ENCODE peak calls at places on chromosome 13, in seven cellular contexts. One of them, this sample, is unnamed.

GRCh38 chr13:32267836-32268439 is 47.2 kb downstream of the ZAR1L start:
- DNase-seq in midbrain: no peak
- DNase-seq in activated effector memory CD4-positive, alpha-beta T cell treated with Interleukin-2 at 50 U/mL for 16 hours: peak; percentile 18
- DNase-seq in renal cortical epithelial cell: no peak
- DNase-seq in heart right ventricle: no peak
- DNase-seq in activated gamma-delta T cell treated with Interleukin-2 at 50 U/mL for 16 hours: peak; percentile 40
- DNase-seq in body of pancreas: peak; percentile 33
- DNase-seq in this sample: no peak

GRCh38 chr13:83312194-83312593 is 570.1 kb downstream of the SLITRK1 start:
- DNase-seq in activated effector memory CD4-positive, alpha-beta T cell treated with Interleukin-2 at 50 U/mL for 16 hours: no peak
- DNase-seq in activated gamma-delta T cell treated with Interleukin-2 at 50 U/mL for 16 hours: no peak
- DNase-seq in midbrain: no peak
- DNase-seq in renal cortical epithelial cell: no peak
- DNase-seq in body of pancreas: no peak
- DNase-seq in heart right ventricle: no peak
- DNase-seq in this sample: no peak

GRCh38 chr13:58165617-58166016 is 534.1 kb downstream of the PCDH17 start:
- DNase-seq in midbrain: no peak
- DNase-seq in activated effector memory CD4-positive, alpha-beta T cell treated with Interleukin-2 at 50 U/mL for 16 hours: no peak
- DNase-seq in body of pancreas: no peak
- DNase-seq in activated gamma-delta T cell treated with Interleukin-2 at 50 U/mL for 16 hours: no peak
- DNase-seq in heart right ventricle: no peak
- DNase-seq in renal cortical epithelial cell: no peak
- DNase-seq in this sample: no peak

GRCh38 chr13:51995677-51996551 is 15.3 kb downstream of the ATP7B start:
- DNase-seq in heart right ventricle: peak; percentile 23
- DNase-seq in renal cortical epithelial cell: no peak
- DNase-seq in midbrain: peak; percentile 29
- DNase-seq in activated effector memory CD4-positive, alpha-beta T cell treated with Interleukin-2 at 50 U/mL for 16 hours: no peak
- DNase-seq in body of pancreas: peak; percentile 85
- DNase-seq in activated gamma-delta T cell treated with Interleukin-2 at 50 U/mL for 16 hours: no peak
- DNase-seq in this sample: no peak

GRCh38 chr13:79867248-79867647 is 386.3 kb downstream of the NDFIP2 start:
- DNase-seq in activated effector memory CD4-positive, alpha-beta T cell treated with Interleukin-2 at 50 U/mL for 16 hours: no peak
- DNase-seq in body of pancreas: no peak
- DNase-seq in heart right ventricle: no peak
- DNase-seq in midbrain: no peak
- DNase-seq in activated gamma-delta T cell treated with Interleukin-2 at 50 U/mL for 16 hours: no peak
- DNase-seq in renal cortical epithelial cell: no peak
- DNase-seq in this sample: no peak

GRCh38 chr13:73842621-73843020 is 291.6 kb downstream of the KLF12 start:
- DNase-seq in body of pancreas: no peak
- DNase-seq in heart right ventricle: no peak
- DNase-seq in activated effector memory CD4-positive, alpha-beta T cell treated with Interleukin-2 at 50 U/mL for 16 hours: no peak
- DNase-seq in renal cortical epithelial cell: no peak
- DNase-seq in midbrain: no peak
- DNase-seq in activated gamma-delta T cell treated with Interleukin-2 at 50 U/mL for 16 hours: no peak
- DNase-seq in this sample: no peak

GRCh38 chr13:44155422-44156293 is 218.0 kb upstream of the SERP2 start:
- DNase-seq in midbrain: peak; percentile 62
- DNase-seq in renal cortical epithelial cell: peak; percentile 26
- DNase-seq in activated gamma-delta T cell treated with Interleukin-2 at 50 U/mL for 16 hours: no peak
- DNase-seq in body of pancreas: peak; percentile 74
- DNase-seq in heart right ventricle: peak; percentile 62
- DNase-seq in activated effector memory CD4-positive, alpha-beta T cell treated with Interleukin-2 at 50 U/mL for 16 hours: no peak
- DNase-seq in this sample: no peak

GRCh38 chr13:100398360-100398759 is 190.2 kb downstream of the GGACT start:
- DNase-seq in heart right ventricle: no peak
- DNase-seq in body of pancreas: no peak
- DNase-seq in activated gamma-delta T cell treated with Interleukin-2 at 50 U/mL for 16 hours: no peak
- DNase-seq in midbrain: no peak
- DNase-seq in renal cortical epithelial cell: no peak
- DNase-seq in activated effector memory CD4-positive, alpha-beta T cell treated with Interleukin-2 at 50 U/mL for 16 hours: no peak
- DNase-seq in this sample: no peak

GRCh38 chr13:23654111-23655110 is 84.2 kb downstream of the TNFRSF19 start:
- DNase-seq in renal cortical epithelial cell: peak; percentile 27
- DNase-seq in body of pancreas: no peak
- DNase-seq in activated effector memory CD4-positive, alpha-beta T cell treated with Interleukin-2 at 50 U/mL for 16 hours: no peak
- DNase-seq in midbrain: no peak
- DNase-seq in activated gamma-delta T cell treated with Interleukin-2 at 50 U/mL for 16 hours: no peak
- DNase-seq in heart right ventricle: peak; percentile 64
- DNase-seq in this sample: peak; percentile 38

GRCh38 chr13:88628882-88629281 is 957.7 kb downstream of the SLITRK5 start:
- DNase-seq in midbrain: no peak
- DNase-seq in heart right ventricle: no peak
- DNase-seq in body of pancreas: no peak
- DNase-seq in activated gamma-delta T cell treated with Interleukin-2 at 50 U/mL for 16 hours: no peak
- DNase-seq in renal cortical epithelial cell: no peak
- DNase-seq in activated effector memory CD4-positive, alpha-beta T cell treated with Interleukin-2 at 50 U/mL for 16 hours: no peak
- DNase-seq in this sample: no peak

GRCh38 chr13:102405499-102406079 is 3.7 kb upstream of the FGF14 start:
- DNase-seq in activated gamma-delta T cell treated with Interleukin-2 at 50 U/mL for 16 hours: no peak
- DNase-seq in activated effector memory CD4-positive, alpha-beta T cell treated with Interleukin-2 at 50 U/mL for 16 hours: no peak
- DNase-seq in renal cortical epithelial cell: peak; percentile 49
- DNase-seq in body of pancreas: no peak
- DNase-seq in heart right ventricle: no peak
- DNase-seq in midbrain: no peak
- DNase-seq in this sample: no peak

GRCh38 chr13:31234729-31235128 is 35.0 kb downstream of the B3GLCT start:
- DNase-seq in renal cortical epithelial cell: no peak
- DNase-seq in midbrain: no peak
- DNase-seq in activated effector memory CD4-positive, alpha-beta T cell treated with Interleukin-2 at 50 U/mL for 16 hours: no peak
- DNase-seq in body of pancreas: no peak
- DNase-seq in heart right ventricle: no peak
- DNase-seq in activated gamma-delta T cell treated with Interleukin-2 at 50 U/mL for 16 hours: no peak
- DNase-seq in this sample: no peak

GRCh38 chr13:72204291-72204690 is 337.3 kb upstream of the DACH1 start:
- DNase-seq in activated gamma-delta T cell treated with Interleukin-2 at 50 U/mL for 16 hours: no peak
- DNase-seq in heart right ventricle: no peak
- DNase-seq in renal cortical epithelial cell: peak; percentile 66
- DNase-seq in activated effector memory CD4-positive, alpha-beta T cell treated with Interleukin-2 at 50 U/mL for 16 hours: no peak
- DNase-seq in midbrain: no peak
- DNase-seq in body of pancreas: no peak
- DNase-seq in this sample: no peak

GRCh38 chr13:95235199-95235726 is 66.0 kb downstream of the ABCC4 start:
- DNase-seq in midbrain: no peak
- DNase-seq in heart right ventricle: no peak
- DNase-seq in activated effector memory CD4-positive, alpha-beta T cell treated with Interleukin-2 at 50 U/mL for 16 hours: no peak
- DNase-seq in body of pancreas: no peak
- DNase-seq in renal cortical epithelial cell: peak; percentile 64
- DNase-seq in activated gamma-delta T cell treated with Interleukin-2 at 50 U/mL for 16 hours: no peak
- DNase-seq in this sample: no peak

GRCh38 chr13:31686660-31687430 is 52.5 kb upstream of the RXFP2 start:
- DNase-seq in heart right ventricle: no peak
- DNase-seq in activated gamma-delta T cell treated with Interleukin-2 at 50 U/mL for 16 hours: no peak
- DNase-seq in midbrain: no peak
- DNase-seq in renal cortical epithelial cell: no peak
- DNase-seq in activated effector memory CD4-positive, alpha-beta T cell treated with Interleukin-2 at 50 U/mL for 16 hours: no peak
- DNase-seq in body of pancreas: no peak
- DNase-seq in this sample: no peak

This sample was measured in kidney epithelial cell.